ENCODE peak calls at places on chromosomes 5 and 9, in eight cellular contexts. E is AG09309; I is spleen; D is GM10248; A is bronchial epithelial cell; W is CD8-positive, alpha-beta T cell; Y is endodermal cell; N is astrocyte of the cerebellum. Q is an unnamed sample.

GRCh38 chr5:153658151-153658550 is 167.7 kb downstream of the GRIA1 start:
- DNase-seq in D (no peak), W (no peak), N (no peak), Y (no peak), I (no peak), E (no peak), A (no peak), Q (no peak)

GRCh38 chr5:127650649-127651048 is 1.8 kb downstream of the CTXN3 start:
- DNase-seq in I (no peak), D (no peak), Y (no peak), N (peak), A (peak), W (no peak), E (no peak), Q (no peak)

GRCh38 chr9:6247266-6247665 is 31.7 kb downstream of the IL33 start:
- DNase-seq in N (no peak), D (no peak), A (peak), E (no peak), Y (no peak), W (no peak), I (no peak), Q (no peak)

GRCh38 chr9:127959841-127960409 is 20.9 kb downstream of the EEIG1 start:
- DNase-seq in D (no peak), N (no peak), I (no peak), E (no peak), A (no peak), W (no peak), Y (no peak), Q (no peak)

GRCh38 chr5:6742081-6742758 is 29.0 kb downstream of the TENT4A start:
- DNase-seq in E (no peak), Y (no peak), W (no peak), A (no peak), D (no peak), N (no peak), I (peak), Q (no peak)

GRCh38 chr9:70085241-70085640 is 41.6 kb downstream of the MAMDC2 start:
- DNase-seq in E (no peak), I (no peak), N (peak), A (peak), W (no peak), Y (peak), D (no peak), Q (no peak)

GRCh38 chr5:59665086-59665831 is 228.3 kb downstream of the PDE4D start:
- DNase-seq in I (no peak), E (no peak), D (no peak), N (no peak), A (peak), W (no peak), Y (no peak), Q (no peak)

GRCh38 chr9:110975969-110976368 is 62.3 kb downstream of the LPAR1 start:
- DNase-seq in D (no peak), E (no peak), A (peak), Y (no peak), N (no peak), W (no peak), I (no peak), Q (no peak)

GRCh38 chr9:119722384-119722783 is 353.1 kb upstream of the BRINP1 start:
- DNase-seq in W (no peak), Y (no peak), D (no peak), N (no peak), E (no peak), A (no peak), I (no peak), Q (no peak)

GRCh38 chr5:98296426-98296825 is 477.0 kb upstream of the RGMB start:
- DNase-seq in N (no peak), I (no peak), Y (no peak), A (peak), W (no peak), D (no peak), E (peak), Q (no peak)

GRCh38 chr5:164048527-164048926 is 543.1 kb downstream of the MAT2B start:
- DNase-seq in Y (no peak), E (no peak), A (peak), W (no peak), I (no peak), N (peak), D (no peak), Q (no peak)

GRCh38 chr5:81779125-81779934 is 28.4 kb upstream of the SSBP2 start:
- DNase-seq in E (no peak), D (peak), N (peak), A (no peak), I (peak), W (no peak), Y (no peak), Q (no peak)

GRCh38 chr5:136810198-136810823 is 445.0 kb upstream of the TRPC7 start:
- DNase-seq in E (peak), Y (no peak), I (no peak), D (no peak), A (peak), N (peak), W (no peak), Q (no peak)

GRCh38 chr9:69200071-69200470 is 26.0 kb downstream of the TJP2 start:
- DNase-seq in I (no peak), E (no peak), N (no peak), D (no peak), A (peak), Y (peak), W (no peak), Q (peak)

GRCh38 chr9:38038307-38039089 is 30.5 kb downstream of the SHB start:
- DNase-seq in E (no peak), A (no peak), N (no peak), D (peak), I (no peak), Y (no peak), W (no peak), Q (no peak)

GRCh38 chr9:34568783-34569182 is 20.7 kb downstream of the CNTFR start:
- DNase-seq in E (no peak), Y (no peak), A (no peak), I (no peak), D (no peak), W (no peak), N (no peak), Q (no peak)

GRCh38 chr5:34715711-34716110 is 59.6 kb downstream of the RAI14 start:
- DNase-seq in Y (no peak), A (no peak), I (no peak), N (no peak), E (no peak), D (no peak), W (no peak), Q (no peak)

GRCh38 chr5:98064118-98064517 is 709.3 kb upstream of the RGMB start:
- DNase-seq in D (no peak), Y (no peak), E (no peak), A (no peak), W (no peak), N (no peak), I (no peak), Q (no peak)

GRCh38 chr9:135392511-135392910 is 87.1 kb upstream of the PPP1R26 start:
- DNase-seq in E (no peak), I (no peak), N (no peak), D (no peak), W (no peak), Y (peak), A (no peak), Q (no peak)

GRCh38 chr9:136858452-136858843 is 6.3 kb downstream of the MAMDC4 start:
- DNase-seq in D (no peak), E (no peak), W (no peak), A (no peak), I (peak), N (no peak), Y (no peak), Q (no peak)

GRCh38 chr9:38339087-38339486 is 53.4 kb upstream of the ALDH1B1 start:
- DNase-seq in D (no peak), A (peak), W (no peak), N (peak), E (peak), I (no peak), Y (no peak), Q (no peak)

GRCh38 chr9:135692410-135692809 is 6.9 kb downstream of the SOHLH1 start:
- DNase-seq in I (no peak), E (no peak), N (no peak), A (no peak), W (no peak), D (no peak), Y (no peak), Q (no peak)

GRCh38 chr5:52808316-52808901 is 20.7 kb downstream of the ITGA1 start:
- DNase-seq in A (no peak), N (no peak), I (no peak), W (no peak), D (no peak), E (no peak), Y (no peak), Q (no peak)

GRCh38 chr9:18824095-18824666 is 208.8 kb downstream of the SAXO1 start:
- DNase-seq in W (no peak), E (no peak), D (no peak), N (no peak), A (peak), I (no peak), Y (peak), Q (no peak)

GRCh38 chr9:125807065-125807464 is 59.9 kb downstream of the PBX3 start:
- DNase-seq in Y (no peak), I (no peak), A (peak), W (no peak), N (no peak), D (no peak), E (no peak), Q (no peak)

GRCh38 chr5:160165137-160166068 is 46.2 kb upstream of the PWWP2A start:
- DNase-seq in W (no peak), I (peak), N (peak), D (no peak), A (peak), E (peak), Y (peak), Q (peak)

GRCh38 chr9:87346061-87346665 is 151.5 kb upstream of the DAPK1 start:
- DNase-seq in W (no peak), Y (no peak), N (no peak), D (no peak), A (no peak), E (no peak), I (no peak), Q (no peak)

GRCh38 chr5:173396311-173396993 is 68.2 kb upstream of the STC2 start:
- DNase-seq in Y (peak), E (no peak), I (no peak), N (no peak), D (no peak), W (no peak), A (no peak), Q (no peak)

GRCh38 chr5:55175781-55176175 is 2.8 kb upstream of the CDC20B start:
- DNase-seq in D (no peak), A (no peak), N (no peak), I (no peak), E (no peak), Y (no peak), W (no peak), Q (no peak)

GRCh38 chr5:51961154-51961562 is 577.9 kb downstream of the ISL1 start:
- DNase-seq in A (no peak), W (no peak), Y (peak), E (no peak), I (no peak), D (no peak), N (no peak), Q (no peak)

GRCh38 chr5:107979272-107979671 is 308.5 kb upstream of the EFNA5 start:
- DNase-seq in Y (no peak), I (no peak), D (no peak), E (no peak), A (peak), N (peak), W (no peak), Q (no peak)

GRCh38 chr9:84538879-84539278 is 130.7 kb upstream of the NTRK2 start:
- DNase-seq in D (no peak), W (no peak), A (peak), I (no peak), Y (no peak), E (no peak), N (no peak), Q (no peak)

GRCh38 chr9:134653259-134654009 is 11.8 kb downstream of the COL5A1 start:
- DNase-seq in E (no peak), W (no peak), N (no peak), A (no peak), I (peak), D (no peak), Y (no peak), Q (no peak)

DNA sequence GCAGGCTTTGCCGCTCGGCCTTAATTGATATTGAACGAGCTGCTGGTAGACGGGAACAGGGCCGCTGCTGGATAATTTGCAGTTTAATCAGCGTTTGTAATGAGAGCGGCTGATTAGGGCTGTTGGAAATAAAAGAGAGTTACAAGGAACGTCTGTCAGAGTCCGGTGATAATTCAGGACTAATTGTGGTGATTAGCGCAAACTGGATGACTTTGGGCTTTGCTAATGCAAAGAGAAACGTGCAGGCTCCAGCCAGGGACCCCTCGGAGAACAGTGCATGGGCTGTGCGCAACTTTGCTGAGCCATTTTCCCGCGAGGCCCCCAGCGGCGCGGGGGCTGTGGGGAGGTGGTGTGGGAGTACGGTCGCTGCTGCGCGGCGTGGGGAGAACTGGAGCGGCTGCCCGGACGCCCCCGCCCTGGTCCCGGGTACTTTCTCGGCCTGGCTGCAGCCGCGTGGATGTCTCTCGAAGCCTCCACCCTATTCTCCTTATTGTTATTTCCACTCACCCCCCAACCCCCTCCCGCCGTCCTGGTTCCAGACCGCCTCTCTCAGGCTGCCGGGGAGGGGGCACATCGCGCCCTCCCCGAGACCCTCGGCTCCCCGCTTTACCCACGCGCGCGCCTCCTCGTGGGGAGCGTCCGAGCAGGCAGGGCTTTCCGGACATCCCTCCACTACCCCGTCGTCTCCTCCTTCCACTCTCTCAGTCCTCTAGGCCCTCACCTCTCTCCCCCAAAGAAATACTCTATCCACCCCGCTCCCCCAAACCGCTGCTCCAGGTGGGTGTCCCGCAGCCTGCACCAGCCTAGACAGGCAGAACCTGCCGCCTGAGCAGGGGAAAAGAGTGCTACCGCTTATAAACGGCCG is 68.5 kb upstream of the TBCA start:
- DNase-seq in E (no peak), W (no peak), A (no peak), Y (peak), I (no peak), N (no peak), D (peak), Q (no peak)
- TF ChIP-seq CTCF in E (peak), W (no peak), A (no peak), Y (no peak), I (peak), N (peak), D (peak), Q (no peak)

DNA sequence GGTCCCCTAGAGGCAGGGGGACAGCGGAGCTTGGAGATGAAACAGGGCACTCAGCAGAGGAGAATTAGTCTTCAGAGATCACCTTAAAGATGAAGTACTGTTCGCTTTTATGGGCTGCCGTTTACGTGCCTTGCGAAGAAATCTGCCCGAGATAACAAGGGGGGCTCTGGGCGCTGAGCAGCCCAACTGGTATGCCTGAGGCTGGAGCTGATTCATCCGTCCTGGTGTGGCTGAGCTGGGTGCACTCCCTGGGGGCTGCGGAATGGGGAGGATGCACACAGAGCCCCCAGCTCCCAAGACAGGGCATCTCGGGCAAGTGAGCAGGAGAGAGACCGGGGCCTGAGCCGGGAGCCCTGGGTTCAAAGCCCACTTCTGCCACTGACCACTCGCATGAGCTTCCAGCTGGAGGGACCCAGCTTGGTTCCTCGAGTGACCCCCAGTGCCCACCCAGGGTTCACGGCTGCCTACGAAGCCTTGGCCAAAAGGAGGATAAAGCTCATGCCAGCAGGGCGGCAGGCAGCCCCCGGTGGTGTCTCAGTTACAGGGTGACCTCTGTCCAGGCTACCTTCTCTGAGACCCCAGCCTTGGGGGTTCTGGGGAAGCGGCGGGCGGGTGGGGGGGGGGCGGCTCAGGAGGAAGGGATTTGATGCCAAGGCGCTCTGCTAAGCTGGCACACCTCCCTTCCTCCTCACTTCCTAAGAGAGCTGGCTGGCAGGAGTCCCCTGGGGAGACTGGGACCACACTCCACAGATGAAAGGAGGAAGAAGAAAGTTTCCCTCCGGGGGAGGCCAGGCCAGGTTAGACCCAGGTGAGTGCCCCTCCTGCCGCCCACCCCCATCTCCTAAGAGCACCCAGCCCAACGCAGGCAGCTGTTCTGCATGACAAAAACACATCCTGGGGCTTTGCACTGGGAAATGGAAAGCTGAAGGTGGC is 5.7 kb downstream of the FIBCD1 start:
- DNase-seq in N (peak), Y (no peak), D (no peak), W (no peak), I (no peak), E (peak), A (peak), Q (no peak)
- TF ChIP-seq CTCF in N (no peak), Y (no peak), D (no peak), W (no peak), I (no peak), E (no peak), A (no peak), Q (no peak)

DNA sequence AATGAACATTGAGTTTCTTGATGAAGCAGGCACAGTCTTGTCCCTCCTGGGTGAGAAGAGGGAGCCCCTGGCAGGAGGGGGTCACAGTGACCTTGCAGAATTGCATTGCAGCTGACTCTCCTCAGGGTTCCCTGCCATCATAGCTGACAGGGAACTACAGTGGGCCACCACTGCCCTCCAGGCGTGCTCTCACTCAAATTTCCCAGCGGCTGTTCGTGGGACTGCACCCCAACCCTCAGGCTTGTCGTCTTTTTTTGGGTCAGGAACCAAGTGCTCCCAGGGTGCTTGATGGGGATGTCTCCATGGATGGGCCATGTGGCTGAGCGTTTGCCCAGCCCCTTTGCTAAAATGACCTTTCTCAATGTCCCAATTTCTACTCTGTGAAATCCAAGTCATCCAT is 215.8 kb downstream of the MELK start:
- DNase-seq in I (no peak), Y (peak), D (peak), E (no peak), A (no peak), N (no peak), W (no peak), Q (no peak)
- TF ChIP-seq CTCF in I (peak), Y (peak), D (peak), E (peak), A (peak), N (peak), W (no peak), Q (no peak)

DNA sequence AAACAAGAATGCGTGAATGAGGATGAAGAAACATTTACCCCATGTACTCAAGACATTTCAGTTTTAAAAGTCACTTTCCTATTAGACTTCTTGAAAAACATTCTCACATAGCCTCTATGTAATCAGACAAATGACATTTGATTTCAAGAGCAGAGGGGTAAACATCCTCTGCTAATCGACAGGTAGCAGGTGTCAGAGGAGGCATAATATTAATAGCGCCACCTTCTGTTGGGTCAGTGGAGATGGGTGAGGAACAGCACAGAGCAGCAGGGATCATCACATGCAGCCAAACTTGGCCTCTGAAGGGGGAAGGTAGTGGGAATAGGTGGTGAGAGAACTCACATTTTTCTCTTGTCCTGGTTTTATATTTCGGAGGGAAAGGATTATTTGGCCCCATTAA is 3.3 kb upstream of the LSM11 start:
- DNase-seq in E (no peak), A (peak), W (no peak), D (peak), I (no peak), N (no peak), Y (peak), Q (no peak)
- TF ChIP-seq CTCF in E (peak), A (peak), W (peak), D (peak), I (peak), N (peak), Y (peak), Q (no peak)

GRCh38 chr9:73162987-73163763 is 11.5 kb downstream of the ANXA1 start:
- DNase-seq in A (peak), I (no peak), D (no peak), N (no peak), E (no peak), Y (no peak), W (no peak), Q (no peak)
- TF ChIP-seq CTCF in A (no peak), I (no peak), D (no peak), N (no peak), E (no peak), Y (peak), W (no peak), Q (no peak)